ENCODE peak calls at places on chromosomes 11 and 22, in four cellular contexts. M, E, K and N are unnamed samples. For H3K4me1, the result is how much of the 10 kb centered on the place peaks cover.

GRCh38 chr11:68825603-68826002 is 16.1 kb downstream of the CPT1A start:
- DNase-seq in M (no peak), E (peak), K (no peak), N (peak)

GRCh38 chr11:61828629-61829407 is 718 bp downstream of the FADS2 start:
- DNase-seq in M (peak), E (no peak), K (no peak), N (peak)

GRCh38 chr11:11505701-11506100 is 116.1 kb downstream of the GALNT18 start:
- DNase-seq in M (no peak), E (no peak), K (no peak), N (no peak)

GRCh38 chr11:128431931-128432330 is 155.4 kb downstream of the ETS1 start:
- DNase-seq in M (no peak), E (no peak), K (no peak), N (no peak)

GRCh38 chr11:71937826-71938225 is 9.0 kb downstream of the RNF121 start:
- DNase-seq in M (no peak), E (no peak), K (no peak), N (peak)

GRCh38 chr11:73177380-73178091 is 35.4 kb upstream of the FCHSD2 start:
- DNase-seq in M (no peak), E (no peak), K (no peak), N (peak)

GRCh38 chr11:12449961-12450715 is 72.8 kb downstream of the PARVA start:
- DNase-seq in M (no peak), E (peak), K (no peak), N (no peak)

GRCh38 chr11:60165946-60166345 is 16.9 kb downstream of the MS4A6A start:
- DNase-seq in M (no peak), E (no peak), K (no peak), N (no peak)

GRCh38 chr22:38214248-38215056 is 12.7 kb downstream of the MAFF start:
- DNase-seq in M (no peak), E (no peak), K (peak), N (peak)

GRCh38 chr11:14309425-14310192 is 49.4 kb downstream of the RRAS2 start:
- DNase-seq in M (no peak), E (no peak), K (no peak), N (no peak)

GRCh38 chr11:1370186-1371025 is 19.3 kb upstream of the BRSK2 start:
- DNase-seq in M (no peak), E (no peak), K (no peak), N (no peak)

GRCh38 chr11:94089356-94089755 is 39.3 kb upstream of the PANX1 start:
- DNase-seq in M (no peak), E (no peak), K (no peak), N (no peak)

DNA sequence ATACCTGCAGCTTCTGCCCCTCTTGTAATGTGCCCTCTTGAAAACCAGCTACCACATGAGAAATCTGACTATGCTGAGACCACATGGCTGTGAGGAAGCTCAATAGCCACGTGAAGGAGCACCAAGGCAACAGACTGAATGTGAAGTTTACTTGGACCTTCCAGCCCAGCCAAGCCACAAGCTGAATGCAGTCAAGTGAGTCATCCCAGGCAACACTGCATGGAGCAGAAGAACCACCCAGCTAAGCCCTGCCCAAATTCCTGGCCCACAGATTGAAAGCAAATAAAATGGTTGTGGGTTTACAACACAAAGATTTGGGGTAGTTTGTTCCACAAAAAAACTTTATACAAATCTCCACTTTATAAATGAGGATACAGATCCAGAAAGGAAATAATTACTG is 114.5 kb downstream of the TIMP3 start:
- DNase-seq in M (no peak), E (no peak), K (no peak), N (no peak)
- TF ChIP-seq MAX in M (no peak), E (no peak), K (no peak), N (no peak)

DNA sequence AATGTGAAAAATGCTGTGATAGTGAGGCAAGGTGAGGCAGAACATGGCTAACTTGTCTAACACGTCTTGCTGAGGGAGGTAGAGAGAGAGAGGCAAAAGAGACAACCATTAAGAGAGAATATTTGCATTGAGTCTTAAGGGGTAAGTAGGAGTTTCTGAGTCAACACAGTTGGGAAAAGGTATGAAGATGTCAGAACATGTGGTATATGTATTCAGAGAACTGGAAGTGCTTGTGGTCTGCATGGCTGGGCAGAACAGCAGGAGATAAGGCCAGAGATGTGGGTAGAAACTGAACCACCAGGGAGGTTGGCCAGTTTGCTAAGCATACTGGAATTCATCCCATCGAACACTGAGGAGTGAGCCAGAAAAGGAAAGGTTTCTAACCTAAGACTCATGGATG is 25.0 kb upstream of the SLC5A1 start:
- DNase-seq in M (no peak), E (no peak), K (no peak), N (no peak)
- H3K4me2 ChIP-seq in M (no peak), E (no peak), K (no peak), N (no peak)

GRCh38 chr22:23225337-23225723 is 45.0 kb downstream of the BCR start:
- DNase-seq in M (no peak), E (no peak), K (peak), N (no peak)

GRCh38 chr22:23225724-23226496 is 45.6 kb downstream of the BCR start:
- DNase-seq in M (peak), E (no peak), K (peak), N (peak)

GRCh38 chr22:23228503-23228902 is 48.2 kb downstream of the BCR start:
- DNase-seq in M (no peak), E (no peak), K (no peak), N (no peak)

GRCh38 chr22:23227380-23227779 is 47.1 kb downstream of the BCR start:
- DNase-seq in M (no peak), E (no peak), K (peak), N (no peak)

GRCh38 chr22:23226497-23226850 is 46.2 kb downstream of the BCR start:
- DNase-seq in M (no peak), E (no peak), K (no peak), N (no peak)
- H3K4me1 ChIP-seq in M (under half), E (under half), K (under half), N (half or more)

GRCh38 chr11:120209750-120210650 is 832 bp upstream of the OAF start:
- DNase-seq in M (no peak), E (no peak), K (no peak), N (no peak)
- TF ChIP-seq MAX in M (no peak), E (no peak), K (no peak), N (no peak)